ENCODE peak calls at places on chromosomes 11 and 22, in eight cellular contexts. One of them, this sample, is unnamed.

GRCh38 chr11:121654506-121655480 is 202.0 kb upstream of the SORL1-AS1 start:
- DNase-seq in kidney: no peak
- DNase-seq in HFFc6: no peak
- DNase-seq in pancreas: no peak
- DNase-seq in testis: peak; percentile 37
- DNase-seq in cardiac fibroblast: peak; percentile 25
- DNase-seq in tibial artery: no peak
- DNase-seq in AG04450: no peak
- DNase-seq in this sample: no peak

GRCh38 chr11:121615506-121615905 is 162.7 kb upstream of the SORL1-AS1 start:
- DNase-seq in pancreas: no peak
- DNase-seq in cardiac fibroblast: peak; percentile 61
- DNase-seq in testis: no peak
- DNase-seq in tibial artery: no peak
- DNase-seq in HFFc6: peak; percentile 45
- DNase-seq in kidney: no peak
- DNase-seq in AG04450: no peak
- DNase-seq in this sample: no peak

GRCh38 chr11:77181799-77182541 is 53.9 kb downstream of the MYO7A start:
- DNase-seq in tibial artery: no peak
- DNase-seq in pancreas: no peak
- DNase-seq in testis: no peak
- DNase-seq in AG04450: no peak
- DNase-seq in HFFc6: no peak
- DNase-seq in kidney: peak; percentile 59
- DNase-seq in cardiac fibroblast: no peak
- DNase-seq in this sample: no peak

GRCh38 chr11:61121917-61122316 is 19.6 kb downstream of the CD5 start:
- DNase-seq in cardiac fibroblast: no peak
- DNase-seq in pancreas: no peak
- DNase-seq in HFFc6: no peak
- DNase-seq in testis: no peak
- DNase-seq in kidney: no peak
- DNase-seq in AG04450: no peak
- DNase-seq in tibial artery: no peak
- DNase-seq in this sample: no peak

GRCh38 chr22:35534091-35534490 is 6.5 kb upstream of the RASD2 start:
- DNase-seq in cardiac fibroblast: no peak
- DNase-seq in kidney: no peak
- DNase-seq in pancreas: no peak
- DNase-seq in HFFc6: no peak
- DNase-seq in testis: no peak
- DNase-seq in tibial artery: no peak
- DNase-seq in AG04450: no peak
- DNase-seq in this sample: no peak

GRCh38 chr11:20156280-20156875 is 3.9 kb downstream of the DBX1 start:
- DNase-seq in cardiac fibroblast: no peak
- DNase-seq in kidney: no peak
- DNase-seq in AG04450: no peak
- DNase-seq in HFFc6: no peak
- DNase-seq in testis: peak; percentile 59
- DNase-seq in pancreas: no peak
- DNase-seq in tibial artery: no peak
- DNase-seq in this sample: no peak

GRCh38 chr22:40727607-40728325 is 48.5 kb downstream of the MCHR1 start:
- DNase-seq in pancreas: no peak
- DNase-seq in tibial artery: no peak
- DNase-seq in cardiac fibroblast: no peak
- DNase-seq in kidney: no peak
- DNase-seq in testis: no peak
- DNase-seq in AG04450: no peak
- DNase-seq in HFFc6: no peak
- DNase-seq in this sample: no peak

GRCh38 chr11:114036156-114036811 is 23.2 kb upstream of the ZBTB16 start:
- DNase-seq in cardiac fibroblast: peak; percentile 84
- DNase-seq in tibial artery: peak; percentile 81
- DNase-seq in pancreas: peak; percentile 79
- DNase-seq in AG04450: no peak
- DNase-seq in testis: peak; percentile 87
- DNase-seq in kidney: peak; percentile 93
- DNase-seq in HFFc6: peak; percentile 28
- DNase-seq in this sample: peak; percentile 88

GRCh38 chr11:66291706-66292542 is at the start of gene TMEM151A:
- DNase-seq in pancreas: no peak
- DNase-seq in cardiac fibroblast: no peak
- DNase-seq in testis: no peak
- DNase-seq in tibial artery: no peak
- DNase-seq in HFFc6: no peak
- DNase-seq in AG04450: no peak
- DNase-seq in kidney: peak; percentile 73
- DNase-seq in this sample: no peak

GRCh38 chr11:87366766-87367405 is 329.2 kb downstream of the TMEM135 start:
- DNase-seq in AG04450: no peak
- DNase-seq in HFFc6: no peak
- DNase-seq in pancreas: no peak
- DNase-seq in testis: no peak
- DNase-seq in kidney: no peak
- DNase-seq in cardiac fibroblast: no peak
- DNase-seq in tibial artery: no peak
- DNase-seq in this sample: no peak

GRCh38 chr22:41822289-41823057 is 10.4 kb upstream of the SREBF2 start:
- DNase-seq in AG04450: no peak
- DNase-seq in cardiac fibroblast: peak; percentile 81
- DNase-seq in kidney: no peak
- DNase-seq in pancreas: no peak
- DNase-seq in HFFc6: peak; percentile 74
- DNase-seq in testis: no peak
- DNase-seq in tibial artery: no peak
- DNase-seq in this sample: no peak

GRCh38 chr11:1304376-1304775 is 5.1 kb downstream of the TOLLIP start:
- DNase-seq in tibial artery: no peak
- DNase-seq in HFFc6: no peak
- DNase-seq in pancreas: peak; percentile 74
- DNase-seq in testis: peak; percentile 85
- DNase-seq in kidney: peak; percentile 79
- DNase-seq in cardiac fibroblast: no peak
- DNase-seq in AG04450: no peak
- DNase-seq in this sample: peak; percentile 67

GRCh38 chr22:24105018-24105360 is 76.3 kb upstream of the SUSD2 start:
- DNase-seq in kidney: peak; percentile 18
- DNase-seq in pancreas: no peak
- DNase-seq in tibial artery: peak; percentile 58
- DNase-seq in HFFc6: no peak
- DNase-seq in testis: peak; percentile 42
- DNase-seq in cardiac fibroblast: peak; percentile 34
- DNase-seq in AG04450: no peak
- DNase-seq in this sample: no peak

GRCh38 chr22:24938741-24939341 is 7.7 kb downstream of the LHFPL7 start:
- DNase-seq in tibial artery: no peak
- DNase-seq in pancreas: no peak
- DNase-seq in AG04450: no peak
- DNase-seq in cardiac fibroblast: peak; percentile 66
- DNase-seq in testis: peak; percentile 23
- DNase-seq in kidney: no peak
- DNase-seq in HFFc6: peak; percentile 20
- DNase-seq in this sample: no peak

GRCh38 chr11:66432597-66432996 is 6.1 kb downstream of the MRPL11 start:
- DNase-seq in pancreas: no peak
- DNase-seq in HFFc6: no peak
- DNase-seq in cardiac fibroblast: no peak
- DNase-seq in kidney: no peak
- DNase-seq in AG04450: no peak
- DNase-seq in testis: no peak
- DNase-seq in tibial artery: no peak
- DNase-seq in this sample: no peak

GRCh38 chr11:18144243-18144642 is 11.9 kb downstream of the MRGPRX3 start:
- DNase-seq in cardiac fibroblast: peak; percentile 40
- DNase-seq in tibial artery: no peak
- DNase-seq in pancreas: no peak
- DNase-seq in kidney: no peak
- DNase-seq in testis: no peak
- DNase-seq in AG04450: no peak
- DNase-seq in HFFc6: no peak
- DNase-seq in this sample: no peak
- TF ChIP-seq CTCF in cardiac fibroblast: no peak
- TF ChIP-seq CTCF in tibial artery: no peak
- TF ChIP-seq CTCF in pancreas: no peak
- TF ChIP-seq CTCF in kidney: no peak
- TF ChIP-seq CTCF in testis: no peak
- TF ChIP-seq CTCF in AG04450: no peak
- TF ChIP-seq CTCF in HFFc6: no peak
- TF ChIP-seq CTCF in this sample: no peak

GRCh38 chr11:92216789-92217188 is 7.8 kb upstream of the FAT3 start:
- DNase-seq in HFFc6: no peak
- DNase-seq in testis: no peak
- DNase-seq in cardiac fibroblast: no peak
- DNase-seq in tibial artery: no peak
- DNase-seq in kidney: no peak
- DNase-seq in AG04450: no peak
- DNase-seq in pancreas: no peak
- DNase-seq in this sample: no peak
- TF ChIP-seq CTCF in HFFc6: no peak
- TF ChIP-seq CTCF in testis: no peak
- TF ChIP-seq CTCF in cardiac fibroblast: no peak
- TF ChIP-seq CTCF in tibial artery: no peak
- TF ChIP-seq CTCF in kidney: no peak
- TF ChIP-seq CTCF in AG04450: no peak
- TF ChIP-seq CTCF in pancreas: no peak
- TF ChIP-seq CTCF in this sample: no peak

DNA sequence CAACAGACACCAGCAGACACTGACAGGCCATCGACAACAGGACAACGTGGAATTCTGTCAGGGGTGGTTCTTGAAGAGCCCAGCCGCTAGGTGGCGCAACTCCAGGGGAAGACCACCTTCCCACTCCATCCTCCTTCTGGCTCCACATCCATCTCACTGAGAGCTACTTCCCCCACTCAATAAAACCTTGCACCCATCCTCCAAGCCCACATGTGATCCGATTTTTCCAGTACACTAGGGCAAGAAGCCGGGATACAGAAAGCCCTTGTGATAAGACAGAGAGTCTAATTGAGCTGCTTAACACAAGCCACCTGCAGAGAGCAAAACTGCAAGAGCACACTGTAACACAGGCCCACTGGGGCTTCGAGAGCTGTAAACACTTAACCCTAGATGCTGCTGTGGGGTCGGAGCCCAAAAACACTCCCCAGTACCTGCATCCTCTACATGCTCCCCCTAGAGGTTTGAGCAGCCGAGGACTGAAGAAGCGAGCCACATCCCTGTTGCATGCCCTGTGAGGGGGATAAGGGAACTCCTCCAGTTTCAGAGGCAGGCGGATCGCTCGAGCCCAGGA is 11.5 kb upstream of the RAB39A start:
- DNase-seq in AG04450: no peak
- DNase-seq in HFFc6: no peak
- DNase-seq in pancreas: no peak
- DNase-seq in kidney: no peak
- DNase-seq in cardiac fibroblast: peak; percentile 22
- DNase-seq in testis: no peak
- DNase-seq in tibial artery: no peak
- DNase-seq in this sample: peak; percentile 80
- TF ChIP-seq CTCF in AG04450: peak; percentile 54
- TF ChIP-seq CTCF in HFFc6: peak; percentile 76
- TF ChIP-seq CTCF in pancreas: no peak
- TF ChIP-seq CTCF in kidney: peak; percentile 25
- TF ChIP-seq CTCF in cardiac fibroblast: peak; percentile 52
- TF ChIP-seq CTCF in testis: no peak
- TF ChIP-seq CTCF in tibial artery: no peak
- TF ChIP-seq CTCF in this sample: peak; percentile 54

GRCh38 chr11:120258661-120259060 is 18.7 kb downstream of the POU2F3 start:
- DNase-seq in HFFc6: no peak
- DNase-seq in pancreas: no peak
- DNase-seq in AG04450: no peak
- DNase-seq in testis: no peak
- DNase-seq in kidney: no peak
- DNase-seq in cardiac fibroblast: no peak
- DNase-seq in tibial artery: no peak
- DNase-seq in this sample: no peak
- TF ChIP-seq CTCF in HFFc6: peak; percentile 24
- TF ChIP-seq CTCF in pancreas: no peak
- TF ChIP-seq CTCF in AG04450: no peak
- TF ChIP-seq CTCF in testis: no peak
- TF ChIP-seq CTCF in kidney: no peak
- TF ChIP-seq CTCF in cardiac fibroblast: peak; percentile 3
- TF ChIP-seq CTCF in tibial artery: no peak
- TF ChIP-seq CTCF in this sample: no peak